ENCODE peak calls at places on chromosomes 6 and 20, in seven cellular contexts. U, G, A, O, N, Y and R are unnamed samples.

GRCh38 chr6:105994522-105995402 is 91.4 kb upstream of the PRDM1 start:
- DNase-seq in U (peak; percentile 87), G (peak; percentile 54), A (no peak), O (peak; percentile 56), N (peak; percentile 91), Y (peak; percentile 61), R (peak; percentile 77)

GRCh38 chr6:44237021-44237812 is 9.7 kb upstream of the HSP90AB1 start:
- DNase-seq in U (peak; percentile 95), G (peak; percentile 96), A (no peak), O (peak; percentile 82), N (peak; percentile 92), Y (peak; percentile 97), R (peak; percentile 89)

GRCh38 chr20:63327229-63327745 is 33.9 kb downstream of the CHRNA4 start:
- DNase-seq in U (no peak), G (peak; percentile 21), A (no peak), O (no peak), N (no peak), Y (no peak), R (no peak)

GRCh38 chr6:83514877-83515466 is 2.6 kb downstream of the PRSS35 start:
- DNase-seq in U (peak; percentile 86), G (no peak), A (no peak), O (no peak), N (no peak), Y (no peak), R (peak; percentile 40)

GRCh38 chr6:143843689-143844405 is 709 bp downstream of the LTV1 start:
- DNase-seq in U (peak; percentile 35), G (no peak), A (no peak), O (no peak), N (no peak), Y (no peak), R (no peak)

GRCh38 chr6:3584611-3585010 is 127.8 kb upstream of the SLC22A23 start:
- DNase-seq in U (no peak), G (no peak), A (no peak), O (no peak), N (no peak), Y (no peak), R (no peak)

GRCh38 chr20:13008761-13009681 is at the start of gene SPTLC3:
- DNase-seq in U (peak; percentile 9), G (no peak), A (peak; percentile 15), O (no peak), N (no peak), Y (peak; percentile 31), R (peak; percentile 41)

GRCh38 chr6:53201270-53201669 is 52.6 kb upstream of the GCM1 start:
- DNase-seq in U (no peak), G (no peak), A (no peak), O (no peak), N (no peak), Y (no peak), R (no peak)

GRCh38 chr6:13614126-13614925 is 809 bp upstream of the NOL7 start:
- DNase-seq in U (peak; percentile 72), G (no peak), A (no peak), O (peak; percentile 54), N (peak; percentile 91), Y (peak; percentile 86), R (peak; percentile 75)

GRCh38 chr6:166395351-166395750 is 12.6 kb upstream of the MPC1 start:
- DNase-seq in U (no peak), G (no peak), A (no peak), O (no peak), N (no peak), Y (no peak), R (no peak)

GRCh38 chr20:59183751-59184150 is 20.1 kb downstream of the ZNF831 start:
- DNase-seq in U (no peak), G (no peak), A (no peak), O (no peak), N (no peak), Y (no peak), R (no peak)

GRCh38 chr6:36139991-36140710 is 9.8 kb downstream of the MAPK13 start:
- DNase-seq in U (no peak), G (no peak), A (no peak), O (no peak), N (no peak), Y (no peak), R (peak; percentile 34)

GRCh38 chr6:14286144-14286543 is 168.6 kb downstream of the CD83 start:
- DNase-seq in U (peak; percentile 94), G (no peak), A (no peak), O (no peak), N (no peak), Y (no peak), R (peak; percentile 48)

GRCh38 chr20:3781153-3781910 is at the start of gene SPEF1:
- DNase-seq in U (peak; percentile 97), G (peak; percentile 79), A (peak; percentile 84), O (peak; percentile 55), N (peak; percentile 85), Y (peak; percentile 77), R (peak; percentile 98)

GRCh38 chr20:7673841-7674240 is 266.4 kb downstream of the HAO1 start:
- DNase-seq in U (peak; percentile 24), G (no peak), A (no peak), O (no peak), N (no peak), Y (no peak), R (no peak)

GRCh38 chr6:4208158-4208557 is 72.8 kb upstream of the ECI2 start:
- DNase-seq in U (no peak), G (no peak), A (no peak), O (no peak), N (no peak), Y (no peak), R (no peak)

GRCh38 chr20:62171245-62171644 is 11.6 kb upstream of the MTG2 start:
- DNase-seq in U (no peak), G (no peak), A (no peak), O (peak; percentile 5), N (no peak), Y (no peak), R (no peak)

GRCh38 chr20:62167474-62167873 is 15.4 kb upstream of the MTG2 start:
- DNase-seq in U (no peak), G (no peak), A (no peak), O (no peak), N (peak; percentile 76), Y (peak; percentile 21), R (no peak)

GRCh38 chr20:62170536-62170935 is 12.3 kb upstream of the MTG2 start:
- DNase-seq in U (no peak), G (no peak), A (no peak), O (no peak), N (peak; percentile 59), Y (peak; percentile 28), R (no peak)

GRCh38 chr20:62168061-62168460 is 14.8 kb upstream of the MTG2 start:
- DNase-seq in U (no peak), G (no peak), A (no peak), O (no peak), N (no peak), Y (peak; percentile 6), R (no peak)

DNA sequence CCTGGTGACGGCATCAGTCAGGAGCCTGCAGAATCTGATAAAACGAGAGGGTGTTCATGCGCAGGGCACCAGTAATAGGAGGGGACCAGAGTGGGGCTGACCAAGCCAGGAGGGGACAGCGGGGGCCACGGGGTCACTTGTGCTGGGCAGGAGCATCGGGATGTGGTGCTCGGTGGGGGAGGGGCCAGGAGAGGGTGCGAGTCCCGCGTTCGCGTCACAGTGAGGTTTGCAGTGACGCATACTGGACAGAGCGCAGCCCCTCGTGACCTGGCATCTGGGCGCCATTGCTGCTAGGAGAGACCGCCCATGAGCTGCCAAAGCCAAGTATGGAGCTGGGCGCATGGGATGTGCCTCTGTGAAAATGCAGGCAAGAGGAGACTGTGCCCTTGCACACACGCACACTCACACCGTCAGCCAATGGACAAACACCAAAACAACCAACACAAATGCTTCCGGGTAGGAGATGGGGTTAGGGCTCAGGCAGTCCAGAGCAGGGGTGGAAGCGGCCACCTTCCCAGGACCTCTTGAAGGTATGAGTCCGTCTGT is 13.9 kb upstream of the MTG2 start:
- DNase-seq in U (no peak), G (no peak), A (no peak), O (no peak), N (peak; percentile 59), Y (peak; percentile 58), R (no peak)
- H3K36me3 ChIP-seq in U (peaks cover 44% of the 10 kb centered on the region), G (peaks cover 51% of the 10 kb centered on the region), A (peaks cover 30% of the 10 kb centered on the region), O (no peaks in the 10 kb centered on the region), N (no peaks in the 10 kb centered on the region), Y (no peaks in the 10 kb centered on the region), R (peaks cover 16% of the 10 kb centered on the region)

GRCh38 chr6:20416567-20417345 is 15.1 kb downstream of the E2F3 start:
- DNase-seq in U (no peak), G (no peak), A (no peak), O (no peak), N (no peak), Y (no peak), R (no peak)
- H3K4me3 ChIP-seq in U (no peak overlapping the region), G (no peak overlapping the region), A (no peak overlapping the region), O (no peak overlapping the region), N (no peak overlapping the region), Y (no peak overlapping the region), R (no peak overlapping the region)

GRCh38 chr6:41448256-41448655 is 97.9 kb upstream of the FOXP4 start:
- DNase-seq in U (no peak), G (no peak), A (no peak), O (no peak), N (no peak), Y (no peak), R (no peak)
- H3K27me3 ChIP-seq in U (peaks cover 7% of the 10 kb centered on the region), G (no peaks in the 10 kb centered on the region), A (peaks cover 7% of the 10 kb centered on the region), O (no peaks in the 10 kb centered on the region), N (peaks cover 4% of the 10 kb centered on the region), Y (no peaks in the 10 kb centered on the region), R (peaks cover 18% of the 10 kb centered on the region)

GRCh38 chr6:31412506-31412905 is 9.1 kb downstream of the MICA start:
- DNase-seq in U (no peak), G (no peak), A (no peak), O (no peak), N (no peak), Y (no peak), R (no peak)
- H3K36me3 ChIP-seq in U (peaks cover 58% of the 10 kb centered on the region), G (peaks cover 61% of the 10 kb centered on the region), A (peaks cover 36% of the 10 kb centered on the region), O (peaks cover 3% of the 10 kb centered on the region), N (no peaks in the 10 kb centered on the region), Y (peaks cover 3% of the 10 kb centered on the region), R (peaks cover 16% of the 10 kb centered on the region)

GRCh38 chr20:53764416-53764800 is 170.8 kb upstream of the ZNF217 start:
- DNase-seq in U (no peak), G (no peak), A (no peak), O (no peak), N (no peak), Y (no peak), R (no peak)
- H3K4me3 ChIP-seq in U (peak overlapping the region; percentile 72), G (peak overlapping the region; percentile 6), A (no peak overlapping the region), O (no peak overlapping the region), N (no peak overlapping the region), Y (peak overlapping the region; percentile 26), R (no peak overlapping the region)

DNA sequence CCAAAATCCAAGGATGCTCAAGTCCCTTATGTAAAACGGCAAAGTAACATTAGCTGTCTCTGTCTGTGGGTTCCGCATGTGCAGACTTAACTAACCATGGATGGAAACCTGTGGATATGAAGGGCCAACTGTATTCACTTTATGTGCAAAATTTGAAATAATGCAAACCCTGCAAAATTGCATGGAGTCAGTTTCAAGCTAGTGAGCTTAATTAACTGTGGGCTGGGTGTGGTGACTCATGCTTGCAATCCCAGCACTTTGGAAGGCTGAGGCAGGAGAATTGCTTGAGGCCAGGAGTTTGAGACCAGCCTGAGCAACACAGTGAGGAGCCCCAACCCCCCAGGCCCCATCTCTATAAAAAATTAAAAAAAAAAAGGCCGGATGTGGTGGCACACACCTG is 81.4 kb downstream of the ANKS1A start:
- DNase-seq in U (peak; percentile 44), G (no peak), A (no peak), O (no peak), N (no peak), Y (no peak), R (no peak)
- H3K27me3 ChIP-seq in U (no peaks in the 10 kb centered on the region), G (no peaks in the 10 kb centered on the region), A (no peaks in the 10 kb centered on the region), O (no peaks in the 10 kb centered on the region), N (no peaks in the 10 kb centered on the region), Y (no peaks in the 10 kb centered on the region), R (no peaks in the 10 kb centered on the region)

GRCh38 chr20:38084425-38084951 is 50.9 kb downstream of the RPRD1B start:
- DNase-seq in U (peak; percentile 77), G (no peak), A (no peak), O (no peak), N (no peak), Y (no peak), R (no peak)
- H3K36me3 ChIP-seq in U (peaks cover 57% of the 10 kb centered on the region), G (peaks cover 39% of the 10 kb centered on the region), A (peaks cover 17% of the 10 kb centered on the region), O (no peaks in the 10 kb centered on the region), N (no peaks in the 10 kb centered on the region), Y (no peaks in the 10 kb centered on the region), R (peaks cover 3% of the 10 kb centered on the region)